ENCODE peak calls at places on chromosomes 12 and 14, in eight cellular contexts. F is body of pancreas, G is H54, S is thyroid gland, N is suprapubic skin, Q is spleen, A is adrenal gland, H is HCT116. Y is an unnamed sample.

GRCh38 chr14:102008891-102009290 is 44.5 kb downstream of the DYNC1H1 start:
- DNase-seq in F (no peak), G (no peak), S (no peak), N (no peak), Q (no peak), A (no peak), H (no peak), Y (no peak)

GRCh38 chr12:4477133-4477532 is 31.5 kb upstream of the FGF6 start:
- DNase-seq in F (no peak), G (no peak), S (no peak), N (no peak), Q (no peak), A (no peak), H (no peak), Y (no peak)

GRCh38 chr12:32159925-32160324 is 53.3 kb downstream of the BICD1 start:
- DNase-seq in F (no peak), G (no peak), S (no peak), N (no peak), Q (no peak), A (no peak), H (no peak), Y (no peak)

GRCh38 chr14:34794217-34794616 is 79.8 kb upstream of the CFL2 start:
- DNase-seq in F (no peak), G (no peak), S (no peak), N (no peak), Q (no peak), A (no peak), H (no peak), Y (no peak)

GRCh38 chr14:56841611-56842010 is 31.3 kb upstream of the OTX2 start:
- DNase-seq in F (no peak), G (no peak), S (no peak), N (no peak), Q (no peak), A (no peak), H (no peak), Y (no peak)

GRCh38 chr14:92252291-92252690 is 70.7 kb upstream of the SLC24A4 start:
- DNase-seq in F (no peak), G (no peak), S (no peak), N (no peak), Q (no peak), A (no peak), H (no peak), Y (no peak)

GRCh38 chr14:102363182-102363952 is 626 bp downstream of the TECPR2 start:
- DNase-seq in F (no peak), G (peak), S (no peak), N (no peak), Q (no peak), A (peak), H (no peak), Y (peak)

GRCh38 chr12:70367268-70368141 is 1.4 kb downstream of the KCNMB4 start:
- DNase-seq in F (no peak), G (no peak), S (no peak), N (no peak), Q (no peak), A (peak), H (no peak), Y (no peak)

GRCh38 chr12:6182279-6182898 is 17.8 kb upstream of the CD9 start:
- DNase-seq in F (no peak), G (no peak), S (peak), N (peak), Q (peak), A (no peak), H (no peak), Y (peak)

GRCh38 chr12:9273276-9273675 is 65.1 kb upstream of the PZP start:
- DNase-seq in F (no peak), G (no peak), S (no peak), N (no peak), Q (no peak), A (no peak), H (no peak), Y (no peak)

GRCh38 chr14:104530651-104531050 is 48.9 kb upstream of the C14orf180 start:
- DNase-seq in F (no peak), G (no peak), S (no peak), N (no peak), Q (no peak), A (no peak), H (no peak), Y (no peak)

GRCh38 chr12:121611306-121611705 is 15.0 kb upstream of the ORAI1 start:
- DNase-seq in F (no peak), G (peak), S (no peak), N (no peak), Q (no peak), A (no peak), H (no peak), Y (peak)

GRCh38 chr12:48292030-48292429 is 58.7 kb downstream of the ZNF641 start:
- DNase-seq in F (no peak), G (no peak), S (no peak), N (no peak), Q (no peak), A (no peak), H (no peak), Y (no peak)

GRCh38 chr14:95288672-95289322 is 30.9 kb downstream of the CLMN start:
- DNase-seq in F (no peak), G (no peak), S (no peak), N (no peak), Q (no peak), A (no peak), H (no peak), Y (no peak)

GRCh38 chr14:102421366-102422057 is 58.8 kb downstream of the TECPR2 start:
- DNase-seq in F (no peak), G (no peak), S (no peak), N (peak), Q (no peak), A (no peak), H (no peak), Y (no peak)

GRCh38 chr12:102526701-102527100 is 46.3 kb upstream of the IGF1 start:
- DNase-seq in F (no peak), G (no peak), S (no peak), N (no peak), Q (no peak), A (no peak), H (no peak), Y (no peak)

GRCh38 chr14:60248697-60249314 is at the start of gene PPM1A:
- DNase-seq in F (peak), G (peak), S (peak), N (peak), Q (peak), A (peak), H (peak), Y (peak)
- TF ChIP-seq POLR2A in F (peak), G (peak), S (peak), N (peak), Q (peak), A (peak), H (peak), Y (peak)

DNA sequence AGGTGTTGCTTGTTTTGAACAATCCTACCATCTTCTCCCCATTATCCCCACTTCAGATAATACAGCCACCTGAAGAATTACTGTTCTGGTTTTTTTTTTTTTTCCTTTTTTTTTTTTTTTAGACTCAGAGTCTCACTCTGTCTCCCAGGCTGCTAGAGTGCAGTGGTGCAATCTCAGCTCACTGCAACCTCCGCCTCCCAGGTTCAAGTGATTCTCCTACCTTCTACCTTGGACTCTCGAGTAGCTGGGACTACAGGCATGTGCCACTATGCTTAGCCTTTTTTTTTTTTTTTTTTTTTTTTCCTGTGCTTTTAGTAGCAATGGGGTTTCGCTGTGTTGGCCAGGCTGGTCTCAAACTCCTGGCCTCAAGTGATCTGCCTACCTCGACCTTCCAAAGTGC is 179.4 kb upstream of the ABCD2 start:
- DNase-seq in F (no peak), G (no peak), S (no peak), N (no peak), Q (no peak), A (no peak), H (no peak), Y (no peak)
- TF ChIP-seq POLR2A in F (no peak), G (no peak), S (no peak), N (no peak), Q (no peak), A (no peak), H (no peak), Y (no peak)

DNA sequence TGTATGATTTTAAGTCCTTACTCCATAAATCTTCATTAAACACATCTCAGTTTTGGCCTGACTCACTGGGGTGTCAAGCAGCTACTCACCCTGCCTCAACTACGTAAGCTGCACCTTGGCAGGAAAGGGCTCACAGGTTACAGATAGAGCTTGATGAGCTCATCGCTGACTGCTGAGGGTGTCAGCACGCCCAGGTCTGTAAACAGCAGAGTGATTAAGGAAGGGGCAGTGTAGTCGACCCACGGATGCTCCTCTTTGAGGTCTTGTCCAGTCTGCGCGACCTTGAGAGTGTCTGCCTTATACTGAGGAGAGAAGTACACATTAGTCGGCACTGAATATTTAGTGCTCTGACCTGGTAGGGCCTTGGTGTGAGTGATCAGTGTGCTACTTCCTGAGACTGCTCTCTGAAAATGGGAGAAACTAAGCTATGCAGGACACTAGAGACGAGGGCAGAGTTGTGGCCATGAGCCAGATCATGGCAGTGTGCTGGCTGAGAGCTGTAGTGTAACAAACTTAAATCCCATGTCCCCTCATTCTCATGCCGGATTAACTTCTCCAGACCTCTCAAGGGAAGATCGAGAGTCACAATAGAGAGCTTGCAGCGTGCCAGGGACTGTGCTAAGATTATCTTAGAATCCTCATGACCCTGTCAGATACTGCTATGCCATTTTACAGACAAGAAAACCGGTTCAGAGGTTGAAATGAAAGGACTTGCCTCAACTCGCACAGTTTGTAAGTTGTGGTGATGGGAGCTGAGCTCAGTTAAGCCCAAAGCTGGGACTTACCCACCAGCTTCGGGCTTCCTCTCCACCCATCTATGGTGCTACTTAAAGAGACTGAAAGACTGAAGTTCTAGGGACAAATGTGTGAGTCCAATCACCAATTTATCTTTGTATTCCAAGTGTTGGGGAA is 11.6 kb downstream of the EIF2B1 start:
- DNase-seq in F (no peak), G (no peak), S (no peak), N (no peak), Q (no peak), A (no peak), H (no peak), Y (no peak)
- TF ChIP-seq POLR2A in F (no peak), G (no peak), S (no peak), N (no peak), Q (no peak), A (no peak), H (no peak), Y (no peak)

GRCh38 chr12:53236443-53237111 is 4.6 kb upstream of the RARG start:
- DNase-seq in F (no peak), G (no peak), S (no peak), N (no peak), Q (no peak), A (no peak), H (no peak), Y (no peak)
- TF ChIP-seq POLR2A in F (no peak), G (no peak), S (no peak), N (no peak), Q (no peak), A (no peak), H (no peak), Y (no peak)

DNA sequence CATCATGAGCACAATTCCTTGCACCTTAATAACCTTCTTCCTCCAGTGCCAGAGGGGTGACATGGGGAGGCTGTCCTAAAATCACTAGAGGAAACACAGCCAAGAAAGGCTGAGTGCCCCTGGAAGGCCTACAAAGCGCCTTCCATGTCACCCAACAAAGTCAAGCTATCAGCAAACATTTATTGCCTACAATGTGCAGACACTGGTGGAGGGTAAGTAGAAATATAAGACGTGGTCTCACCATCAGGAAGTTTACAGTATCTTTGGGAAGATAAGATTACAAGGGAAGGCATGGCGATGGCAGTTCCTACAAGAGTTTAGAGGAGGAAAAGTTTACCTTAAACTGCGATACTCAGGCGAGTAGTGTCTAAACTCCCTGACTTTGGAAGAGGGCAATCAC is 27.9 kb downstream of the DMAC2L start:
- DNase-seq in F (no peak), G (no peak), S (no peak), N (no peak), Q (no peak), A (no peak), H (no peak), Y (no peak)
- TF ChIP-seq POLR2A in F (no peak), G (no peak), S (no peak), N (no peak), Q (no peak), A (no peak), H (no peak), Y (no peak)